ENCODE peak calls at places on chromosomes 6 and 20, in eight cellular contexts. Q is testis; J is dorsolateral prefrontal cortex; I is cardiac muscle cell; Y is CD8-positive, alpha-beta memory T cell; C is SK-N-SH; G is left ventricle myocardium inferior; L is spleen. T is an unnamed sample.

GRCh38 chr6:36320475-36320874 is 16.2 kb downstream of the BNIP5 start:
- DNase-seq in Q (no peak), J (no peak), I (no peak), Y (no peak), C (no peak), G (no peak), L (no peak), T (no peak)

GRCh38 chr6:141552463-141552862 is 580.3 kb upstream of the GJE1 start:
- DNase-seq in Q (no peak), J (no peak), I (peak), Y (no peak), C (no peak), G (no peak), L (no peak), T (no peak)

GRCh38 chr20:4604580-4604979 is 117.1 kb upstream of the PRND start:
- DNase-seq in Q (peak), J (no peak), I (no peak), Y (no peak), C (no peak), G (no peak), L (no peak), T (no peak)

GRCh38 chr20:42979720-42980119 is 210.0 kb downstream of the PTPRT start:
- DNase-seq in Q (no peak), J (no peak), I (no peak), Y (no peak), C (no peak), G (no peak), L (no peak), T (no peak)

GRCh38 chr6:130776287-130776925 is 50.8 kb upstream of the SMLR1 start:
- DNase-seq in Q (no peak), J (no peak), I (no peak), Y (no peak), C (no peak), G (no peak), L (no peak), T (no peak)

GRCh38 chr6:119985952-119986736 is 636.6 kb upstream of the MAN1A1 start:
- DNase-seq in Q (no peak), J (no peak), I (no peak), Y (no peak), C (no peak), G (no peak), L (peak), T (no peak)

GRCh38 chr6:16482702-16483314 is 244.4 kb downstream of the GMPR start:
- DNase-seq in Q (no peak), J (no peak), I (no peak), Y (no peak), C (no peak), G (no peak), L (no peak), T (no peak)

GRCh38 chr6:135037541-135037940 is 17.1 kb downstream of the HBS1L start:
- DNase-seq in Q (no peak), J (no peak), I (no peak), Y (no peak), C (no peak), G (no peak), L (no peak), T (no peak)

GRCh38 chr6:152295346-152295745 is 341.8 kb downstream of the SYNE1 start:
- DNase-seq in Q (no peak), J (no peak), I (peak), Y (no peak), C (no peak), G (no peak), L (no peak), T (no peak)

GRCh38 chr6:160088774-160089533 is 32.7 kb upstream of the SLC22A1 start:
- DNase-seq in Q (no peak), J (no peak), I (no peak), Y (no peak), C (no peak), G (no peak), L (no peak), T (no peak)

GRCh38 chr20:36461600-36462439 is 79.5 kb upstream of the MYL9 start:
- DNase-seq in Q (peak), J (no peak), I (peak), Y (peak), C (peak), G (peak), L (peak), T (peak)

GRCh38 chr20:36462440-36463211 is 78.7 kb upstream of the MYL9 start:
- DNase-seq in Q (peak), J (no peak), I (peak), Y (no peak), C (peak), G (peak), L (peak), T (no peak)

GRCh38 chr20:36460648-36461599 is 80.4 kb upstream of the MYL9 start:
- DNase-seq in Q (peak), J (peak), I (peak), Y (peak), C (peak), G (peak), L (peak), T (peak)

GRCh38 chr20:36465109-36466080 is 75.9 kb upstream of the MYL9 start:
- DNase-seq in Q (no peak), J (no peak), I (peak), Y (no peak), C (no peak), G (peak), L (no peak), T (no peak)

DNA sequence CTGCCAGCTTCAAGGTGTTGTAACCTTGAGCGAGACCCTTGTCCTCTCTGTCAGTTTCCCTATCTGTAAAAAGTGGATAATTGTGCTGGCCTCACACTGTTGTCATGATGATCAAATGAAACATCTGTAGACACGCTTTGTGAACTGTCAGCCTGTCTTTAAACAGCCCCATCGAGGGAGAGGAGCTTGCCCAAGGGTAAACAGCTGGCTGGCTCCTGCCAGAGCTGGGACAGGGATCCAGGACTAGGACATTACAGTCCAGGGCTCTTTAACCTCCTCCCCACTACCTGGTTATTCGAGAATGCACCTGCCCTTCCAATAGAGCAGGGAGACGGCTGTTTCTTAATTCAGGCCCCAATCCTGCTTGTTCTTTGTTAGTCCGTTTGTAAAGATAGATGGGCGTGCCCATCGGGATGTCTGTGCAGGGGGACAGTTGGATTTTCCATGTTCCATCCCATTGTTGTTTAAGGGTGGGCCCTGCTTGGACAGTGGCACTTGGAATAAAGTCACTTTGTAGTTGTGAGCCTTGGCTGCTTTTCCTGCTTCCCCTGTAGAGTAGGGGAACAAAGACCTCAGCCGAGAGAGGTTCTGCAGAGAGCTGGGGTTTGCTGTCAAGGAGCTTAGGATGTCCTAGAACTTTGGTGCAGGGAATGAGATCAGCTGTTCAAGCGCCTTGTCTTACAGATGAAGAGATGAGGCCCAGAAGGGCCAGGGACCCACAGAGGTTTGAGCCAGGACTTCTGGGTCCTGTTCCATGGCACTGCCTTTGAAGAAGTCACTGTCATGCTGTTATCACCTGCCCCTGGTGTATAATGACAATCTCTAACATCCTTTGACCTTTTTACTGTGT is 77.9 kb upstream of the MYL9 start:
- DNase-seq in Q (no peak), J (no peak), I (no peak), Y (no peak), C (no peak), G (no peak), L (no peak), T (no peak)
- H3K4me3 ChIP-seq in Q (peak), J (peak), I (peak), Y (peak), C (peak), G (peak), L (no peak), T (no peak)

GRCh38 chr20:47951521-47951951 is 166.3 kb upstream of the SULF2 start:
- DNase-seq in Q (no peak), J (no peak), I (peak), Y (no peak), C (no peak), G (no peak), L (no peak), T (no peak)
- H3K27ac ChIP-seq in Q (no peak), J (no peak), I (no peak), Y (no peak), C (no peak), G (no peak), L (no peak), T (no peak)

GRCh38 chr6:127464161-127464880 is 5.1 kb upstream of the KIAA0408 start:
- DNase-seq in Q (no peak), J (no peak), I (peak), Y (no peak), C (no peak), G (no peak), L (no peak), T (no peak)
- H3K4me3 ChIP-seq in Q (no peak), J (no peak), I (no peak), Y (no peak), C (no peak), G (no peak), L (no peak), T (no peak)

GRCh38 chr6:126206504-126207246 is 133.2 kb upstream of the CENPW start:
- DNase-seq in Q (no peak), J (no peak), I (no peak), Y (no peak), C (no peak), G (no peak), L (no peak), T (no peak)
- H3K27ac ChIP-seq in Q (no peak), J (no peak), I (no peak), Y (no peak), C (no peak), G (no peak), L (no peak), T (no peak)

DNA sequence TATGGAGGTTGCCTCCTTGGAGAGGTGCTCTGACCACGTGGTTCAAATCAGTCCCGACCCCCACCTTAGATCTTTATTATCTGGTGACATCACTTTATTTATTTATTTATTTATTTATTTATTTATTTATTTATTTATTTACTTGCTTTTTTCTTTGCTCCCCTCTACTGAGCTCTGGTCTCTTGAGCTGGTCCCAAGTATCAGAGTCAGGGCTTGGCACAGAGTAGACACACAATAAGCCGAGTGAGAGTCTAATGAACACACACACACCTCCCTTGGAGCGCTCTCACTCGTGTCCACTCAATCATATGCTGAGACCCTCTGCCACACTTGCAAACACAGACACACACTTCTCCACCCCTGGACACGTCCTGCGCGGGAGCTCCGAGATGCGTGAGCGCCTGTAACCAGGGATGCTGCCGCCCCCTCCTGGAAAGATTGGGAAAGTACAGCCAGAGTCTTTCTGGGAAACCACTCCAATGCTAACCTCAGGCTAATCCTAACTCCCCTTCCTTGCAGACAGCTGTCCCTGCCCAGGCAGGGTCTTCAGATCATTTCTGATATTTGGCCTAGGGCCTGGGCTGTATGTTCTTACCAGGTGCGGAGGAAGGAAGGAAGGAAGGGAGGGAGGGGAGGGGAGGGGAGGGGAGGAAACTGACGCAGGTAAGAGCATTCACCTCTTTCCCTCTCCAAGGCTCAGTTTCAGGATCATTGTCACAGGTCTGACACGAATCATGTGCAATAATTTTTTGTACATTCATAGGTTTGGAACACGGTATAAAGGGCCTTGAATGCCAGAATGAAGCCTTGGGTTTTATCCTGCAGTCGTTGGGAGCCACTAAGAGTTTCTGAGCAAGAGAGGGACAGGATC is 70.9 kb downstream of the STK35 start:
- DNase-seq in Q (peak), J (peak), I (peak), Y (peak), C (peak), G (peak), L (peak), T (peak)
- H3K4me3 ChIP-seq in Q (no peak), J (peak), I (no peak), Y (no peak), C (no peak), G (peak), L (no peak), T (no peak)

GRCh38 chr6:112244428-112244827 is 9.9 kb downstream of the LAMA4 start:
- DNase-seq in Q (no peak), J (no peak), I (no peak), Y (no peak), C (no peak), G (no peak), L (no peak), T (no peak)
- H3K27ac ChIP-seq in Q (peak), J (no peak), I (no peak), Y (no peak), C (peak), G (peak), L (no peak), T (no peak)